ENCODE peak calls at places on chromosomes 5 and 9, in five cellular contexts. F is activated T-helper 1 cell treated with anti-CD3 and anti-CD28 coated beads, Interleukin-2, amount 50 U/mL, for 16 hours; M is endothelial cell; H is activated T-helper 9 cell treated with anti-CD3 and anti-CD28 coated beads, Interleukin-2, amount 50 U/mL, for 16 hours; G is SJSA1. O is an unnamed sample.

GRCh38 chr5:165722401-165722800 is 2217.0 kb downstream of the MAT2B start:
- DNase-seq in F (no peak), M (no peak), H (no peak), G (no peak), O (no peak)

GRCh38 chr5:134127376-134127861 is 12.9 kb downstream of the TCF7 start:
- DNase-seq in F (no peak), M (no peak), H (no peak), G (peak), O (no peak)

GRCh38 chr5:176612855-176613254 is 2.9 kb upstream of the GPRIN1 start:
- DNase-seq in F (no peak), M (no peak), H (no peak), G (no peak), O (no peak)

GRCh38 chr9:74777136-74777879 is 110.4 kb downstream of the TRPM6 start:
- DNase-seq in F (peak), M (peak), H (peak), G (peak), O (no peak)

GRCh38 chr5:6489786-6490185 is 41.1 kb downstream of the UBE2QL1 start:
- DNase-seq in F (no peak), M (no peak), H (no peak), G (no peak), O (no peak)

GRCh38 chr9:27107241-27107640 is 1.8 kb upstream of the TEK start:
- DNase-seq in F (no peak), M (no peak), H (no peak), G (no peak), O (no peak)

GRCh38 chr5:57862471-57863282 is 380.1 kb upstream of the ACTBL2 start:
- DNase-seq in F (no peak), M (no peak), H (no peak), G (no peak), O (no peak)

GRCh38 chr9:93673271-93673843 is 97.0 kb downstream of the PHF2 start:
- DNase-seq in F (peak), M (peak), H (no peak), G (peak), O (peak)

GRCh38 chr9:84671651-84672467 is 2.3 kb downstream of the NTRK2 start:
- DNase-seq in F (no peak), M (no peak), H (no peak), G (no peak), O (no peak)

GRCh38 chr9:91845839-91846238 is 104.2 kb downstream of the ROR2 start:
- DNase-seq in F (no peak), M (no peak), H (no peak), G (no peak), O (no peak)

GRCh38 chr9:127538849-127539258 is 73.2 kb upstream of the STXBP1 start:
- DNase-seq in F (no peak), M (no peak), H (no peak), G (no peak), O (no peak)

GRCh38 chr5:160923927-160924705 is 72.1 kb upstream of the ATP10B start:
- DNase-seq in F (no peak), M (no peak), H (no peak), G (no peak), O (no peak)

GRCh38 chr5:68381909-68382308 is 166.4 kb downstream of the PIK3R1 start:
- DNase-seq in F (no peak), M (no peak), H (no peak), G (no peak), O (no peak)